ENCODE peak calls at places on chromosomes 1 and 21, in four cellular contexts. One of them, this sample, is unnamed.

GRCh38 chr1:172969611-172970010 is 81.1 kb downstream of the TNFSF18 start:
- DNase-seq in AG20443: peak
- DNase-seq in CD8-positive, alpha-beta memory T cell: no peak
- DNase-seq in endothelial cell: no peak
- DNase-seq in this sample: no peak

GRCh38 chr1:219812491-219813221 is 115.7 kb downstream of the SLC30A10 start:
- DNase-seq in AG20443: peak
- DNase-seq in CD8-positive, alpha-beta memory T cell: no peak
- DNase-seq in endothelial cell: peak
- DNase-seq in this sample: no peak

GRCh38 chr1:93349231-93350135 is 3.8 kb downstream of the DR1 start:
- DNase-seq in AG20443: no peak
- DNase-seq in CD8-positive, alpha-beta memory T cell: no peak
- DNase-seq in endothelial cell: no peak
- DNase-seq in this sample: no peak

GRCh38 chr1:86183711-86184252 is 27.2 kb upstream of the COL24A1 start:
- DNase-seq in AG20443: no peak
- DNase-seq in CD8-positive, alpha-beta memory T cell: no peak
- DNase-seq in endothelial cell: no peak
- DNase-seq in this sample: no peak

GRCh38 chr1:145955436-145955835 is 2.4 kb downstream of the LIX1L start:
- DNase-seq in AG20443: peak
- DNase-seq in CD8-positive, alpha-beta memory T cell: no peak
- DNase-seq in endothelial cell: no peak
- DNase-seq in this sample: no peak

GRCh38 chr1:39272027-39272790 is 67.7 kb downstream of the MACF1 start:
- DNase-seq in AG20443: no peak
- DNase-seq in CD8-positive, alpha-beta memory T cell: no peak
- DNase-seq in endothelial cell: no peak
- DNase-seq in this sample: no peak

GRCh38 chr1:203695116-203695515 is 68.5 kb downstream of the ATP2B4 start:
- DNase-seq in AG20443: no peak
- DNase-seq in CD8-positive, alpha-beta memory T cell: no peak
- DNase-seq in endothelial cell: no peak
- DNase-seq in this sample: no peak

GRCh38 chr1:211788626-211789025 is 41.9 kb downstream of the LPGAT1 start:
- DNase-seq in AG20443: no peak
- DNase-seq in CD8-positive, alpha-beta memory T cell: no peak
- DNase-seq in endothelial cell: no peak
- DNase-seq in this sample: no peak

GRCh38 chr1:42966688-42967609 is 8.3 kb upstream of the SLC2A1 start:
- DNase-seq in AG20443: peak
- DNase-seq in CD8-positive, alpha-beta memory T cell: no peak
- DNase-seq in endothelial cell: no peak
- DNase-seq in this sample: no peak

GRCh38 chr1:6510493-6510892 is 19.0 kb upstream of the PLEKHG5 start:
- DNase-seq in AG20443: no peak
- DNase-seq in CD8-positive, alpha-beta memory T cell: no peak
- DNase-seq in endothelial cell: no peak
- DNase-seq in this sample: no peak

GRCh38 chr1:2595812-2596529 is 9.4 kb downstream of the PRXL2B start:
- DNase-seq in AG20443: no peak
- DNase-seq in CD8-positive, alpha-beta memory T cell: no peak
- DNase-seq in endothelial cell: no peak
- DNase-seq in this sample: no peak

GRCh38 chr1:101262601-101263348 is 26.0 kb downstream of the S1PR1 start:
- DNase-seq in AG20443: no peak
- DNase-seq in CD8-positive, alpha-beta memory T cell: no peak
- DNase-seq in endothelial cell: no peak
- DNase-seq in this sample: peak

GRCh38 chr1:201025571-201026002 is 2.1 kb upstream of the KIF21B start:
- DNase-seq in AG20443: peak
- DNase-seq in CD8-positive, alpha-beta memory T cell: no peak
- DNase-seq in endothelial cell: peak
- DNase-seq in this sample: no peak

GRCh38 chr1:205569411-205570172 is 62.2 kb downstream of the ELK4 start:
- DNase-seq in AG20443: no peak
- DNase-seq in CD8-positive, alpha-beta memory T cell: no peak
- DNase-seq in endothelial cell: no peak
- DNase-seq in this sample: no peak

GRCh38 chr1:243734311-243734700 is 115.7 kb downstream of the AKT3 start:
- DNase-seq in AG20443: no peak
- DNase-seq in CD8-positive, alpha-beta memory T cell: no peak
- DNase-seq in endothelial cell: no peak
- DNase-seq in this sample: no peak

GRCh38 chr1:87942165-87942564 is 613.5 kb downstream of the LMO4 start:
- DNase-seq in AG20443: peak
- DNase-seq in CD8-positive, alpha-beta memory T cell: no peak
- DNase-seq in endothelial cell: no peak
- DNase-seq in this sample: no peak

GRCh38 chr1:109371271-109371739 is 26.4 kb downstream of the SORT1 start:
- DNase-seq in AG20443: peak
- DNase-seq in CD8-positive, alpha-beta memory T cell: no peak
- DNase-seq in endothelial cell: no peak
- DNase-seq in this sample: no peak

GRCh38 chr1:174818014-174818616 is 181.6 kb upstream of the CACYBP start:
- DNase-seq in AG20443: no peak
- DNase-seq in CD8-positive, alpha-beta memory T cell: no peak
- DNase-seq in endothelial cell: no peak
- DNase-seq in this sample: no peak

GRCh38 chr1:6162773-6163172 is 17.3 kb downstream of the CHD5 start:
- DNase-seq in AG20443: no peak
- DNase-seq in CD8-positive, alpha-beta memory T cell: no peak
- DNase-seq in endothelial cell: no peak
- DNase-seq in this sample: no peak

GRCh38 chr1:6588893-6589481 is 9.2 kb downstream of the ZBTB48 start:
- DNase-seq in AG20443: no peak
- DNase-seq in CD8-positive, alpha-beta memory T cell: no peak
- DNase-seq in endothelial cell: no peak
- DNase-seq in this sample: no peak

GRCh38 chr1:113433177-113433576 is 42.9 kb downstream of the MAGI3 start:
- DNase-seq in AG20443: no peak
- DNase-seq in CD8-positive, alpha-beta memory T cell: no peak
- DNase-seq in endothelial cell: no peak
- DNase-seq in this sample: no peak

GRCh38 chr1:83619497-83619896 is 379.4 kb downstream of the TTLL7 start:
- DNase-seq in AG20443: no peak
- DNase-seq in CD8-positive, alpha-beta memory T cell: no peak
- DNase-seq in endothelial cell: no peak
- DNase-seq in this sample: no peak

GRCh38 chr21:42302292-42302650 is 12.9 kb downstream of the TFF3 start:
- DNase-seq in AG20443: no peak
- DNase-seq in CD8-positive, alpha-beta memory T cell: no peak
- DNase-seq in endothelial cell: no peak
- DNase-seq in this sample: no peak

GRCh38 chr1:26094076-26094669 is 17.5 kb upstream of the PDIK1L start:
- DNase-seq in AG20443: no peak
- DNase-seq in CD8-positive, alpha-beta memory T cell: no peak
- DNase-seq in endothelial cell: no peak
- DNase-seq in this sample: no peak

GRCh38 chr1:177287237-177287636 is 116.5 kb downstream of the BRINP2 start:
- DNase-seq in AG20443: no peak
- DNase-seq in CD8-positive, alpha-beta memory T cell: no peak
- DNase-seq in endothelial cell: no peak
- DNase-seq in this sample: no peak

GRCh38 chr1:225596152-225596551 is 56.8 kb downstream of the ENAH start:
- DNase-seq in AG20443: no peak
- DNase-seq in CD8-positive, alpha-beta memory T cell: no peak
- DNase-seq in endothelial cell: no peak
- DNase-seq in this sample: no peak

GRCh38 chr1:201561604-201562003 is 22.7 kb downstream of the NAV1 start:
- DNase-seq in AG20443: no peak
- DNase-seq in CD8-positive, alpha-beta memory T cell: no peak
- DNase-seq in endothelial cell: no peak
- DNase-seq in this sample: no peak

GRCh38 chr1:234924450-234925355 is 203.9 kb downstream of the TOMM20 start:
- DNase-seq in AG20443: no peak
- DNase-seq in CD8-positive, alpha-beta memory T cell: peak
- DNase-seq in endothelial cell: no peak
- DNase-seq in this sample: no peak

GRCh38 chr1:155131285-155131684 is 3.6 kb downstream of the EFNA1 start:
- DNase-seq in AG20443: no peak
- DNase-seq in CD8-positive, alpha-beta memory T cell: no peak
- DNase-seq in endothelial cell: no peak
- DNase-seq in this sample: no peak

GRCh38 chr1:186057086-186057485 is 318.0 kb downstream of the TPR start:
- DNase-seq in AG20443: no peak
- DNase-seq in CD8-positive, alpha-beta memory T cell: no peak
- DNase-seq in endothelial cell: no peak
- DNase-seq in this sample: no peak

GRCh38 chr1:61270761-61271411 is 188.5 kb downstream of the NFIA start:
- DNase-seq in AG20443: no peak
- DNase-seq in CD8-positive, alpha-beta memory T cell: no peak
- DNase-seq in endothelial cell: no peak
- DNase-seq in this sample: no peak

GRCh38 chr1:27488523-27489138 is 1.3 kb downstream of the WASF2 start:
- DNase-seq in AG20443: no peak
- DNase-seq in CD8-positive, alpha-beta memory T cell: no peak
- DNase-seq in endothelial cell: no peak
- DNase-seq in this sample: peak

GRCh38 chr1:72366473-72366872 is 84.1 kb upstream of the NEGR1 start:
- DNase-seq in AG20443: no peak
- DNase-seq in CD8-positive, alpha-beta memory T cell: no peak
- DNase-seq in endothelial cell: no peak
- DNase-seq in this sample: no peak

GRCh38 chr1:34842952-34843371 is 16.6 kb downstream of the SMIM12 start:
- DNase-seq in AG20443: no peak
- DNase-seq in CD8-positive, alpha-beta memory T cell: no peak
- DNase-seq in endothelial cell: peak
- DNase-seq in this sample: no peak

GRCh38 chr1:53505401-53505800 is 46.2 kb downstream of the DMRTB1 start:
- DNase-seq in AG20443: no peak
- DNase-seq in CD8-positive, alpha-beta memory T cell: no peak
- DNase-seq in endothelial cell: no peak
- DNase-seq in this sample: no peak

GRCh38 chr1:221150996-221151395 is 271.8 kb downstream of the HLX start:
- DNase-seq in AG20443: no peak
- DNase-seq in CD8-positive, alpha-beta memory T cell: no peak
- DNase-seq in endothelial cell: no peak
- DNase-seq in this sample: no peak

GRCh38 chr21:36524477-36524876 is 44.6 kb upstream of the CLDN14 start:
- DNase-seq in AG20443: no peak
- DNase-seq in CD8-positive, alpha-beta memory T cell: no peak
- DNase-seq in endothelial cell: no peak
- DNase-seq in this sample: no peak

GRCh38 chr1:23590058-23590783 is 30.9 kb upstream of the ID3 start:
- DNase-seq in AG20443: no peak
- DNase-seq in CD8-positive, alpha-beta memory T cell: no peak
- DNase-seq in endothelial cell: no peak
- DNase-seq in this sample: no peak

GRCh38 chr1:39646232-39647081 is 7.0 kb upstream of the HEYL start:
- DNase-seq in AG20443: peak
- DNase-seq in CD8-positive, alpha-beta memory T cell: no peak
- DNase-seq in endothelial cell: no peak
- DNase-seq in this sample: no peak

GRCh38 chr1:15305366-15305765 is 58.3 kb downstream of the FHAD1 start:
- DNase-seq in AG20443: peak
- DNase-seq in CD8-positive, alpha-beta memory T cell: no peak
- DNase-seq in endothelial cell: no peak
- DNase-seq in this sample: no peak